ENCODE peak calls at places on chromosomes 12 and 14, in six cellular contexts. S is iPS DF 19.7, W is EH, V is activated T-cell treated with anti-CD3 and anti-CD28 coated beads for 24 hours, L is GM19239, O is stromal cell of bone marrow. J is an unnamed sample.

GRCh38 chr14:96146131-96146771 is 58.4 kb upstream of the BDKRB2 start:
- DNase-seq in V (no peak), W (peak; percentile 92), S (no peak), L (no peak), O (peak; percentile 95), J (no peak)

GRCh38 chr14:104473244-104473565 is 106.4 kb upstream of the C14orf180 start:
- DNase-seq in O (no peak), S (peak; percentile 42), L (no peak), W (no peak), V (no peak), J (no peak)

GRCh38 chr14:81252278-81252677 is 31.5 kb upstream of the GTF2A1 start:
- DNase-seq in O (no peak), S (no peak), L (no peak), V (no peak), W (no peak), J (no peak)

GRCh38 chr12:124452576-124453391 is 114.6 kb downstream of the NCOR2 start:
- DNase-seq in W (no peak), L (no peak), S (no peak), V (no peak), O (no peak), J (no peak)

GRCh38 chr12:64054156-64054555 is 167.9 kb downstream of the KICS2 start:
- DNase-seq in O (no peak), L (no peak), V (no peak), S (no peak), W (no peak), J (no peak)

GRCh38 chr12:75488553-75488952 is 8.0 kb downstream of the GLIPR1 start:
- DNase-seq in L (no peak), V (no peak), O (no peak), S (peak; percentile 23), W (peak; percentile 62), J (peak; percentile 39)

GRCh38 chr12:54068423-54069070 is 14.9 kb downstream of the HOXC4 start:
- DNase-seq in L (no peak), W (no peak), V (no peak), O (no peak), S (no peak), J (no peak)

GRCh38 chr12:13144266-13144828 is 40.9 kb upstream of the GSG1 start:
- DNase-seq in O (no peak), V (no peak), S (no peak), W (no peak), L (no peak), J (no peak)

GRCh38 chr14:104244221-104245011 is 106.0 kb downstream of the KIF26A start:
- DNase-seq in W (no peak), O (no peak), L (no peak), S (no peak), V (no peak), J (no peak)

GRCh38 chr12:114998118-114998771 is 314.3 kb upstream of the TBX3 start:
- DNase-seq in S (no peak), O (no peak), L (no peak), W (no peak), V (no peak), J (no peak)

GRCh38 chr14:61566537-61567225 is 128.6 kb upstream of the HIF1A start:
- DNase-seq in W (peak; percentile 79), S (no peak), L (no peak), O (no peak), V (no peak), J (no peak)

GRCh38 chr12:80262372-80263170 is 163.2 kb downstream of the OTOGL start:
- DNase-seq in W (peak; percentile 66), L (no peak), O (peak; percentile 40), S (no peak), V (no peak), J (no peak)

GRCh38 chr12:121949643-121950397 is 31.4 kb downstream of the CFAP251 start:
- DNase-seq in O (peak; percentile 28), W (peak; percentile 81), S (no peak), L (no peak), V (no peak), J (no peak)

GRCh38 chr14:90968025-90968424 is 92.4 kb downstream of the RPS6KA5 start:
- DNase-seq in O (no peak), S (no peak), V (no peak), L (no peak), W (peak; percentile 11), J (no peak)

GRCh38 chr12:28232212-28232928 is 42.1 kb downstream of the CCDC91 start:
- DNase-seq in W (no peak), S (no peak), O (no peak), V (no peak), L (no peak), J (no peak)

GRCh38 chr12:79988368-79988767 is 53.5 kb upstream of the PPP1R12A start:
- DNase-seq in S (no peak), V (no peak), O (no peak), W (peak; percentile 86), L (no peak), J (no peak)

GRCh38 chr14:105472496-105472991 is 2.1 kb upstream of the CRIP2 start:
- DNase-seq in S (no peak), V (no peak), L (no peak), W (no peak), O (no peak), J (no peak)

GRCh38 chr12:76588881-76589565 is 29.5 kb upstream of the OSBPL8 start:
- DNase-seq in V (no peak), W (peak; percentile 89), O (peak; percentile 75), L (no peak), S (no peak), J (no peak)

GRCh38 chr12:113445544-113446176 is 23.5 kb downstream of the SDSL start:
- DNase-seq in O (no peak), W (peak; percentile 46), L (no peak), S (no peak), V (no peak), J (peak; percentile 46)

GRCh38 chr14:36394593-36394992 is 74.2 kb upstream of the MBIP start:
- DNase-seq in V (no peak), L (no peak), S (no peak), O (no peak), W (no peak), J (no peak)

GRCh38 chr12:118361889-118362288 is 10.8 kb downstream of the TAOK3 start:
- DNase-seq in S (no peak), W (no peak), O (no peak), L (no peak), V (no peak), J (no peak)

GRCh38 chr12:27277846-27278260 is 33.8 kb downstream of the STK38L start:
- DNase-seq in L (no peak), S (peak; percentile 9), O (peak; percentile 96), W (peak; percentile 93), V (no peak), J (no peak)

GRCh38 chr12:118359541-118359915 is 13.2 kb downstream of the TAOK3 start:
- DNase-seq in W (no peak), L (no peak), V (no peak), O (no peak), S (no peak), J (peak; percentile 65)

GRCh38 chr12:47824198-47824597 is 4.5 kb upstream of the HDAC7 start:
- DNase-seq in S (no peak), W (no peak), V (no peak), O (no peak), L (no peak), J (peak; percentile 71)

GRCh38 chr12:120825337-120825736 is 78.8 kb downstream of the SPPL3 start:
- DNase-seq in O (no peak), S (no peak), W (no peak), V (no peak), L (no peak), J (no peak)

GRCh38 chr12:112858776-112859175 is 48.0 kb upstream of the OAS1 start:
- DNase-seq in O (no peak), L (no peak), S (no peak), W (no peak), V (no peak), J (no peak)

GRCh38 chr14:101128478-101129450 is 225.2 kb upstream of the RTL1 start:
- DNase-seq in S (no peak), W (no peak), L (no peak), O (no peak), V (no peak), J (no peak)

GRCh38 chr12:98895086-98895651 is 250.1 kb downstream of the APAF1 start:
- DNase-seq in O (no peak), S (no peak), L (no peak), V (no peak), W (no peak), J (no peak)

GRCh38 chr14:88834883-88835431 is 10.5 kb downstream of the TTC8 start:
- DNase-seq in V (no peak), W (peak; percentile 84), L (no peak), S (no peak), O (peak; percentile 47), J (no peak)

GRCh38 chr14:60616326-60617044 is 32.8 kb downstream of the SIX1 start:
- DNase-seq in L (no peak), V (no peak), O (no peak), S (no peak), W (no peak), J (no peak)

GRCh38 chr14:96227428-96227827 is 22.8 kb downstream of the BDKRB2 start:
- DNase-seq in W (no peak), O (no peak), L (no peak), V (no peak), S (no peak), J (no peak)